ENCODE peak calls at places on chromosome 1, in ten cellular contexts. Z is CD8-positive, alpha-beta T cell; H is RWPE1; B is omental fat pad; C is cardiac muscle cell; I is psoas muscle; Y is choroid plexus epithelial cell; P is CD4-positive, alpha-beta T cell; E is epithelial cell of esophagus; R is endothelial cell. W is an unnamed sample.
A peak's percentile ranks its signal among the peaks of the same experiment; 100 is the strongest.

GRCh38 chr1:212238552-212238951 is 46.7 kb upstream of the PPP2R5A start:
- DNase-seq in Z (no peak), Y (no peak), I (no peak), B (no peak), C (no peak), R (no peak), E (peak; percentile 13), P (no peak), H (no peak), W (no peak)

GRCh38 chr1:98903726-98904125 is 100.9 kb downstream of the PLPPR5 start:
- DNase-seq in R (no peak), P (no peak), E (no peak), I (no peak), Y (peak; percentile 68), Z (no peak), H (no peak), C (no peak), B (no peak), W (no peak)

GRCh38 chr1:245673920-245674414 is 519.2 kb downstream of the KIF26B start:
- DNase-seq in Y (peak; percentile 60), E (no peak), H (no peak), R (no peak), P (no peak), Z (no peak), B (no peak), I (no peak), C (no peak), W (no peak)

GRCh38 chr1:17735340-17735739 is 19.8 kb upstream of the ACTL8 start:
- DNase-seq in P (no peak), B (no peak), Y (no peak), E (no peak), Z (no peak), R (no peak), I (no peak), H (no peak), C (no peak), W (no peak)

GRCh38 chr1:184146202-184146601 is 94.7 kb downstream of the TSEN15 start:
- DNase-seq in Z (no peak), H (no peak), C (no peak), E (no peak), Y (no peak), P (no peak), R (no peak), I (no peak), B (no peak), W (no peak)

GRCh38 chr1:2258996-2259395 is 30.9 kb downstream of the SKI start:
- DNase-seq in B (no peak), I (peak; percentile 9), Y (no peak), E (no peak), Z (peak; percentile 40), H (no peak), R (no peak), C (no peak), P (peak; percentile 54), W (no peak)

GRCh38 chr1:206757524-206758266 is 12.9 kb upstream of the IL19 start:
- DNase-seq in B (no peak), C (no peak), Z (peak; percentile 22), R (no peak), P (peak; percentile 26), I (no peak), Y (no peak), E (peak; percentile 17), H (no peak), W (no peak)

GRCh38 chr1:84582802-84583587 is 8.8 kb upstream of the CTBS start:
- DNase-seq in B (no peak), E (peak; percentile 39), P (no peak), R (no peak), C (peak; percentile 51), I (no peak), H (no peak), Y (peak; percentile 65), Z (no peak), W (no peak)

GRCh38 chr1:73671530-73671929 is 526.4 kb downstream of the LRRIQ3 start:
- DNase-seq in E (no peak), R (no peak), Y (no peak), I (no peak), Z (no peak), C (no peak), P (no peak), H (no peak), B (no peak), W (no peak)

GRCh38 chr1:84780000-84780716 is 89.9 kb upstream of the SSX2IP start:
- DNase-seq in H (no peak), R (no peak), I (no peak), E (peak; percentile 82), B (no peak), C (no peak), Y (no peak), Z (no peak), P (no peak), W (no peak)

GRCh38 chr1:12618661-12619395 is 818 bp upstream of the DHRS3 start:
- DNase-seq in I (peak; percentile 82), E (peak; percentile 99), C (peak; percentile 63), R (peak; percentile 39), H (peak; percentile 96), Y (peak; percentile 82), Z (peak; percentile 49), B (no peak), P (peak; percentile 39), W (no peak)

GRCh38 chr1:69016468-69016867 is 519.6 kb upstream of the DEPDC1 start:
- DNase-seq in H (no peak), R (no peak), C (no peak), Z (no peak), E (no peak), Y (no peak), I (no peak), P (no peak), B (no peak), W (no peak)

GRCh38 chr1:14804626-14805025 is 206.1 kb downstream of the KAZN start:
- DNase-seq in C (no peak), Z (no peak), Y (peak; percentile 14), R (peak; percentile 36), B (no peak), H (peak; percentile 31), E (no peak), I (no peak), P (no peak), W (no peak)
- TF ChIP-seq CTCF in C (peak; percentile 40), Z (no peak), Y (peak; percentile 55), R (peak; percentile 42), B (no peak), H (no peak), E (peak; percentile 40), I (no peak), P (no peak), W (no peak)

GRCh38 chr1:158931055-158931737 is at the start of gene PYHIN1:
- DNase-seq in Z (peak; percentile 11), H (no peak), I (no peak), P (peak; percentile 7), C (no peak), E (peak; percentile 50), R (no peak), B (no peak), Y (no peak), W (no peak)

GRCh38 chr1:158930504-158930903 is 848 bp upstream of the PYHIN1 start:
- DNase-seq in P (peak; percentile 42), R (no peak), I (no peak), C (no peak), Y (no peak), Z (peak; percentile 39), E (no peak), H (no peak), B (no peak), W (no peak)

GRCh38 chr1:158933621-158934020 is 2.3 kb downstream of the PYHIN1 start:
- DNase-seq in B (no peak), I (no peak), P (no peak), H (no peak), R (no peak), E (no peak), Y (no peak), Z (no peak), C (no peak), W (no peak)

GRCh38 chr1:158932171-158932570 is 819 bp downstream of the PYHIN1 start:
- DNase-seq in B (no peak), H (no peak), R (no peak), P (no peak), Y (no peak), C (no peak), I (no peak), Z (no peak), E (peak; percentile 57), W (no peak)
- TF ChIP-seq CTCF in B (no peak), H (no peak), R (no peak), P (no peak), Y (no peak), C (no peak), I (no peak), Z (no peak), E (no peak), W (no peak)

DNA sequence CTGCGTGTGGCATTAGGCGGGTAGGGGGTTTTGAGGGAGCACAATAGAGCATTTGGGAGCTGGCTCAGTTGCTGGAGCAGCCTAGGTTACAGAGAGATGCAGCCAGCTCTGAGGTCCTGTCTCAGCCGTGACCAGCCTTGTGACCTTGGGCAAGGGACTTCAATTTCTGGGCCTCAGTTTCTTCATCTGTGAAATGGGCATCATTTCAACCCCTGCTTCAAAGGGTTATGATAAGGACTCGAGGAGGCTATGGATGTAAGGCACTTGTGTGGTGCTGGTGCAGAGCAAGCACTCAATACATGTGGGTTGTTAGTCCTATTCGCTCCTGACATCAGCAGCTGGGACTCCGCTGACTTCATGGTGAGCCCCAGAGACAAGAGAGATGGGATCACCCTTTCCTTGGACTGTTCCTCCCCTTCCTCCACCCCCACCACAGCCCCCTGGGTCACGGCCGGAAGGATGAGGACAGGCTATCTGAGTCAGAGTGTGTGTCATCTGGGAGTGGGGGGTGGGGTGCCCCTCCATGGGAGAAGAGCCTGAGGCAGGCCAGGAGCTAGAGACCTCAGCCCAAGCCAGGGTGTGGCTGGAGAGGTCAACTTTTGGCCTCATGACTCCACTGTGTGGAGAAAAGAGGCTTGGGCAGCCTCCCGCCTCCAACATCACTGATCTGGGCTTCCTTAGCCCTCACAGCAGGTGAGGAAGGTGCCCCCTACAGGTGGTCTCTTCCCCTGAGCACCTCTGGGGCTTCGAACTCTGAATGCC is 71.4 kb upstream of the ZBTB40 start:
- DNase-seq in C (no peak), I (peak; percentile 27), B (no peak), P (no peak), R (no peak), H (peak; percentile 43), Z (no peak), Y (no peak), E (peak; percentile 33), W (no peak)
- TF ChIP-seq CTCF in C (no peak), I (no peak), B (no peak), P (no peak), R (no peak), H (no peak), Z (no peak), Y (peak; percentile 6), E (no peak), W (no peak)

DNA sequence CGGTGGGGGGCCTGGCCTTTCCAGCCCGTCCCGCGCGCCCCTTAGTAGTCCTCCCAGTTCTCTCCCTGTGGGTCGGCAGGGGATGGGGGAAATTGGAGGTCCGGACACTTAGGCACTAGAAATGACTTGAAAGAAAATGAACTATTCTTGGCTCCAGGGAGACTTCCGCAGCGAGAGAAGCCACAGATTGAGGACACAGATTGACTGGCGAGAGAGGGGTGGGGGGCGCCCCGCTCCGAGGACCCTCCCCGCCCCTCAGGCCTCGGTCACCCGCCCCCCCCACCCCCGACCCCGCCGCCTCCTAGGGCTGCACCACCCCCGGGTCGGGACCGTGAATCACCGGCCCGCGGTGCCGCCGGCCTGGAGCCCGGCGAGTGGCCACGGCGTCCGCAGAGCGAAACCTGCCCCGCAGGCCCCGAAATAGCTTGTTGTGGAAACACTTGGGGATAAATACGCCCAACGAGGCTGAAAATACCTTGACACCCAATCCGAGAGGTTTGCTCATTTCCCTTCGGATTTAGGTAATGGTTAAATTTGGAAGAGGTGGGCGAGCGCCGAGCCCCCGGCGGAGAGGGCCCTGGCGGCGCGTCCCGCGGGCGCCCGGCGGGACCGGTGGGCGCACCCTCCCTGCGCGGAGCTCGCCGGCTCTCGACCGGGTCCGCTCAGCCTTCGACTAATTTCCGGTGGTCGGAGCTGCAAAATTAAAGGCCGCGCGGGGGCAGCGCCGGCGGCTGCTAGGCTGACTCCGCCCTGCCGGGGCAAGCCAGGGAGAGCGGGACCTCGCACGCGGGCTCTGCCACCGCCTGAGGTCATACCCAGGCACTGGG is at the start of gene GFI1:
- DNase-seq in E (no peak), B (no peak), Y (no peak), R (peak; percentile 55), I (peak; percentile 34), P (peak; percentile 51), H (no peak), C (peak; percentile 42), Z (peak; percentile 48), W (no peak)
- TF ChIP-seq CTCF in E (no peak), B (no peak), Y (no peak), R (no peak), I (no peak), P (no peak), H (no peak), C (no peak), Z (no peak), W (no peak)